ENCODE peak calls at places on chromosomes 11 and 22, in four cellular contexts. T, O, H and E are unnamed samples.

GRCh38 chr11:16186680-16187079 is 169.7 kb downstream of the SOX6 start:
- DNase-seq in T (no peak), O (no peak), H (no peak), E (no peak)

GRCh38 chr22:24553597-24554315 is 1.2 kb downstream of the GUCD1 start:
- DNase-seq in T (peak; percentile 25), O (no peak), H (no peak), E (no peak)

GRCh38 chr11:2837096-2837601 is 48.4 kb downstream of the CDKN1C start:
- DNase-seq in T (peak; percentile 62), O (peak; percentile 42), H (peak; percentile 73), E (no peak)

GRCh38 chr11:20688761-20689160 is 19.4 kb downstream of the NELL1 start:
- DNase-seq in T (no peak), O (no peak), H (no peak), E (no peak)

GRCh38 chr11:121341609-121342008 is 49.0 kb downstream of the SC5D start:
- DNase-seq in T (no peak), O (no peak), H (no peak), E (no peak)

GRCh38 chr11:82771781-82772180 is 38.1 kb upstream of the FAM181B start:
- DNase-seq in T (no peak), O (no peak), H (no peak), E (no peak)

GRCh38 chr22:48952256-48953102 is 875.2 kb downstream of the BRD1 start:
- DNase-seq in T (no peak), O (no peak), H (no peak), E (no peak)

GRCh38 chr22:43242627-43243026 is 55.7 kb upstream of the TTLL12 start:
- DNase-seq in T (peak; percentile 68), O (no peak), H (no peak), E (no peak)

GRCh38 chr11:118186346-118187107 is 10.1 kb upstream of the SCN2B start:
- DNase-seq in T (no peak), O (no peak), H (no peak), E (no peak)

GRCh38 chr22:50576070-50576469 is 2.2 kb downstream of the CPT1B start:
- DNase-seq in T (peak; percentile 81), O (peak; percentile 69), H (peak; percentile 64), E (no peak)

GRCh38 chr22:45227645-45228400 is 12.9 kb downstream of the KIAA0930 start:
- DNase-seq in T (no peak), O (no peak), H (no peak), E (no peak)

GRCh38 chr11:43985386-43985752 is 42.9 kb downstream of the C11orf96 start:
- DNase-seq in T (no peak), O (peak; percentile 9), H (no peak), E (no peak)

GRCh38 chr11:63478896-63479295 is 12.1 kb downstream of the PLAAT5 start:
- DNase-seq in T (peak; percentile 61), O (peak; percentile 85), H (peak; percentile 76), E (peak; percentile 23)

GRCh38 chr11:62142921-62143320 is 19.1 kb downstream of the INCENP start:
- DNase-seq in T (no peak), O (no peak), H (peak; percentile 18), E (no peak)

GRCh38 chr11:15700456-15700855 is 585.7 kb downstream of the INSC start:
- DNase-seq in T (no peak), O (no peak), H (no peak), E (no peak)

GRCh38 chr11:19890308-19890707 is 177.7 kb downstream of the NAV2 start:
- DNase-seq in T (no peak), O (peak; percentile 8), H (no peak), E (no peak)

GRCh38 chr11:129734654-129735053 is 81.0 kb upstream of the TMEM45B start:
- DNase-seq in T (no peak), O (no peak), H (no peak), E (no peak)

GRCh38 chr11:95137299-95137698 is 47.7 kb downstream of the ENDOD1 start:
- DNase-seq in T (no peak), O (no peak), H (no peak), E (no peak)

GRCh38 chr11:20363149-20363499 is 390 bp upstream of the HTATIP2 start:
- DNase-seq in T (no peak), O (no peak), H (no peak), E (no peak)

GRCh38 chr22:32327066-32327465 is 30.6 kb upstream of the RFPL3 start:
- DNase-seq in T (no peak), O (no peak), H (no peak), E (no peak)

GRCh38 chr22:31629741-31630184 is 32.3 kb downstream of the PISD start:
- DNase-seq in T (no peak), O (no peak), H (no peak), E (no peak)

GRCh38 chr22:25054943-25055511 is 102.5 kb downstream of the KIAA1671 start:
- DNase-seq in T (no peak), O (no peak), H (no peak), E (no peak)

GRCh38 chr11:11894486-11894885 is 52.7 kb downstream of the USP47 start:
- DNase-seq in T (no peak), O (no peak), H (no peak), E (no peak)

GRCh38 chr11:61375709-61376108 is 13.5 kb downstream of the TMEM138 start:
- DNase-seq in T (no peak), O (no peak), H (no peak), E (no peak)

GRCh38 chr11:21888814-21889213 is 304.1 kb upstream of the ANO5 start:
- DNase-seq in T (no peak), O (peak; percentile 75), H (no peak), E (no peak)

GRCh38 chr11:31884080-31884479 is 73.0 kb upstream of the PAX6 start:
- DNase-seq in T (no peak), O (no peak), H (no peak), E (no peak)

GRCh38 chr22:27405672-27406388 is 395.7 kb downstream of the MN1 start:
- DNase-seq in T (peak; percentile 16), O (peak; percentile 48), H (peak; percentile 82), E (no peak)

GRCh38 chr11:72848846-72849466 is 34.7 kb downstream of the ATG16L2 start:
- DNase-seq in T (peak; percentile 29), O (peak; percentile 50), H (peak; percentile 55), E (no peak)

GRCh38 chr11:130168105-130168504 is 8.5 kb downstream of the ST14 start:
- DNase-seq in T (no peak), O (no peak), H (no peak), E (no peak)

GRCh38 chr22:47213571-47214230 is 451.3 kb downstream of the TBC1D22A start:
- DNase-seq in T (peak; percentile 14), O (peak; percentile 17), H (peak; percentile 67), E (no peak)

DNA sequence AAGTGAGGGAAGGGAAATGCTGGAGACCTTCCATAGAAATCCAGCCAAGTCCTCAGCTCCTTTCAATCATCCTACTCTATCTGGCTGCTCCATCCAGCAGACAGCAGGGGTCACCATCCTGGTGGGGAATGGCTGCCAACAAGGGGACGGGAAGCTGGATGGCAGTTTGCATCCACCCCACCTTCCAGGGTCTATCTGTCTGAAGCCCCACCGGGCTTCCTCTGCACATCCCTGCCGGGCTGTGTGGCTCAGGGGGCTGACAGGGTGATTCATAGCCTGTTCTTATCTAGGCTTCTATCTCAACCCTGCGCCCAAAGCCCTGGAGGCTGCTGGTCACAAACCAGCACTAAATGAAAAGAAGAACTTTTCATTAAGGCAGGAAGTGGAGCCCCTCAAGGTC is 1.1 kb downstream of the SYTL2 start:
- DNase-seq in T (peak; percentile 9), O (peak; percentile 32), H (peak; percentile 64), E (no peak)
- TF ChIP-seq PBX3 in T (no peak), O (no peak), H (peak; percentile 76), E (no peak)

GRCh38 chr11:68026391-68027105 is 3.9 kb upstream of the NDUFS8 start:
- DNase-seq in T (no peak), O (no peak), H (no peak), E (no peak)
- TF ChIP-seq RAD21 in T (no peak), O (no peak), H (no peak), E (no peak)

DNA sequence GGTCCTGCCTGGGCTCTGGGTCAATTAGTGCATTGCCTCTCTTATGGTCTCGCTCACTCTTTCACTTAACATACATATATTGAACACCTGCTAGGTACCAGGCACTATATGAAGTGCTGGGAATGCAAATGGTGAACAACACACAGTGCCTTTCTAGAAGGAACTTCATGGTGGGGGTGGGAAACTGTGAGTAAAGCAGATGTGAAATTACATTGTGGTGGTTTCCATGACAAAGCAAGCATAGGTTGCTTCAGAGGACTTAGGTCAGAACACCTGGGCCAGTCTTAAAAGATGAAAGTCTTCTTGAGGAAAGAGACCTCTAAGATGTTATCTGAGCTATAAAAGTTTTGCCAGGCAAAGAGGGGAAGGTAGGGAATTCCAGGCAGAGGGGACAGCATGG is 231.3 kb downstream of the BUD13 start:
- DNase-seq in T (no peak), O (no peak), H (no peak), E (no peak)
- TF ChIP-seq PBX3 in T (no peak), O (no peak), H (no peak), E (no peak)

DNA sequence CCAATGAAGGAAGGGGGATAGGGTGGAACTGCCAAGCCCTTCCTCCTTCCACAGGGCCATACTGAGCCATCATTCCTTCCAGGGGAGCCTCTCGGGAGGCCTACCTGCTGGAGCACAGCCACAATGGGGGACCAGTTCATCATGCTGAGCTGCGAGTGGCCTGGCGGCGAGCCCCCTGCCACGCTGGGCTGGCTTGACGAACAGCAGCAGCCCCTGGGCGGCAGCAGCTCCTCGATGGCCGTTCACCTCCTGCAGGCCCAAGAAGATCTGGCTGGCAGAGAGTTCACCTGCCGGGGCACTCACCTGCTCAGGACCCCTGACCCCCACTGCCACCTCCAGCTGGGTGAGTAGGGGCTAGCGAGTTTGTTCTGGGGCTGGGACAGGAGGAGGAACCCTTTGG is 5.9 kb downstream of the VSIG10L2 start:
- DNase-seq in T (no peak), O (no peak), H (peak; percentile 78), E (no peak)
- TF ChIP-seq RAD21 in T (no peak), O (no peak), H (no peak), E (no peak)

GRCh38 chr11:80860632-80861031 is 1419.8 kb upstream of the TENM4 start:
- DNase-seq in T (no peak), O (no peak), H (no peak), E (no peak)
- TF ChIP-seq PBX3 in T (no peak), O (no peak), H (no peak), E (no peak)

GRCh38 chr11:71452354-71453020 is 516 bp upstream of the NADSYN1 start:
- DNase-seq in T (peak; percentile 11), O (no peak), H (no peak), E (no peak)
- TF ChIP-seq RAD21 in T (no peak), O (no peak), H (no peak), E (no peak)

GRCh38 chr11:70064726-70065317 is 13.3 kb upstream of the ANO1 start:
- DNase-seq in T (no peak), O (no peak), H (no peak), E (no peak)
- TF ChIP-seq PBX3 in T (no peak), O (no peak), H (no peak), E (no peak)

GRCh38 chr22:40856513-40857308 is at the start of the genes ST13 and XPNPEP3:
- DNase-seq in T (peak; percentile 92), O (peak; percentile 95), H (peak; percentile 87), E (peak; percentile 82)

GRCh38 chr22:40855960-40856512 is 403 bp downstream of the ST13 start:
- DNase-seq in T (no peak), O (peak; percentile 19), H (peak; percentile 46), E (no peak)

GRCh38 chr22:40855104-40855959 is 1.1 kb downstream of the ST13 start:
- DNase-seq in T (no peak), O (no peak), H (no peak), E (no peak)

GRCh38 chr22:40853330-40853729 is 3.1 kb downstream of the ST13 start:
- DNase-seq in T (no peak), O (no peak), H (no peak), E (no peak)

GRCh38 chr22:40853961-40854360 is 2.5 kb downstream of the ST13 start:
- DNase-seq in T (no peak), O (no peak), H (peak; percentile 0), E (no peak)
- TF ChIP-seq RAD21 in T (no peak), O (no peak), H (no peak), E (no peak)